ENCODE peak calls at places on chromosomes 13 and 19, in ten cellular contexts. G is left lung; R is fibroblast of lung; Z is brain microvascular endothelial cell; P is SJSA1; J is CD4-positive, alpha-beta memory T cell; L is CD8-positive, alpha-beta memory T cell; B is BJ; M is CD4-positive, CD25-positive, alpha-beta regulatory T cell; I is pancreas. O is an unnamed sample.

GRCh38 chr13:106491928-106492327 is 43.5 kb downstream of the EFNB2 start:
- DNase-seq in M (no peak), P (no peak), G (no peak), R (no peak), L (no peak), Z (no peak), I (no peak), J (no peak), B (no peak), O (no peak)

GRCh38 chr19:9883231-9883758 is 48.2 kb downstream of the PIN1 start:
- DNase-seq in R (no peak), L (no peak), M (no peak), J (no peak), I (no peak), B (no peak), P (no peak), G (no peak), Z (no peak), O (no peak)

GRCh38 chr13:111288276-111288675 is 32.2 kb upstream of the TEX29 start:
- DNase-seq in Z (no peak), P (no peak), G (no peak), L (no peak), M (no peak), R (no peak), B (no peak), J (no peak), I (no peak), O (no peak)

GRCh38 chr19:38653028-38653571 is 5.7 kb downstream of the ACTN4 start:
- DNase-seq in G (no peak), L (no peak), Z (no peak), I (peak; percentile 38), M (no peak), P (peak; percentile 39), R (peak; percentile 57), J (no peak), B (no peak), O (no peak)

GRCh38 chr13:109521719-109522118 is 264.7 kb downstream of the IRS2 start:
- DNase-seq in Z (no peak), L (no peak), R (no peak), J (no peak), B (no peak), M (no peak), I (no peak), P (no peak), G (no peak), O (no peak)

GRCh38 chr13:35690546-35690945 is 214.1 kb upstream of the MAB21L1 start:
- DNase-seq in P (no peak), Z (peak; percentile 14), I (no peak), J (no peak), R (peak; percentile 55), B (no peak), G (no peak), M (no peak), L (no peak), O (peak; percentile 44)

GRCh38 chr19:3039641-3040077 is 10.6 kb upstream of the TLE2 start:
- DNase-seq in I (peak; percentile 61), J (no peak), L (no peak), B (no peak), G (no peak), M (no peak), Z (no peak), P (no peak), R (no peak), O (no peak)

GRCh38 chr13:32941368-32941767 is 74.9 kb upstream of the KL start:
- DNase-seq in M (no peak), Z (peak; percentile 44), R (no peak), G (no peak), B (no peak), P (no peak), I (no peak), J (no peak), L (no peak), O (no peak)

GRCh38 chr19:34676697-34677385 is at the start of gene SCGB2B2:
- DNase-seq in J (peak; percentile 85), M (peak; percentile 94), R (no peak), L (no peak), Z (no peak), I (no peak), P (peak; percentile 97), B (no peak), G (no peak), O (no peak)

GRCh38 chr13:77042566-77043177 is 15.7 kb upstream of the FBXL3 start:
- DNase-seq in G (no peak), M (no peak), J (no peak), Z (no peak), P (peak; percentile 4), I (no peak), L (no peak), B (no peak), R (no peak), O (no peak)

GRCh38 chr13:111327701-111328100 is 7.3 kb downstream of the TEX29 start:
- DNase-seq in M (no peak), B (no peak), L (no peak), R (no peak), Z (no peak), P (no peak), I (no peak), G (no peak), J (no peak), O (no peak)

GRCh38 chr19:19485161-19485997 is 30.0 kb downstream of the TSSK6 start:
- DNase-seq in Z (peak; percentile 11), L (no peak), R (peak; percentile 65), P (no peak), G (no peak), I (no peak), B (no peak), J (no peak), M (no peak), O (no peak)

GRCh38 chr13:40194204-40194806 is 472.1 kb downstream of the FOXO1 start:
- DNase-seq in B (no peak), I (no peak), G (no peak), J (no peak), R (peak; percentile 20), P (no peak), M (no peak), Z (no peak), L (no peak), O (peak; percentile 26)

GRCh38 chr19:292281-292884 is 1.2 kb upstream of the PLPP2 start:
- DNase-seq in I (no peak), B (no peak), M (no peak), G (no peak), L (no peak), P (no peak), Z (no peak), R (no peak), J (no peak), O (no peak)

GRCh38 chr19:13053238-13053637 is 49.4 kb downstream of the LYL1 start:
- DNase-seq in R (peak; percentile 28), I (no peak), M (no peak), G (no peak), Z (no peak), L (no peak), P (no peak), J (no peak), B (no peak), O (no peak)

GRCh38 chr13:29706923-29707322 is 111.4 kb upstream of the SLC7A1 start:
- DNase-seq in P (no peak), J (no peak), I (no peak), M (no peak), B (no peak), L (no peak), R (no peak), G (no peak), Z (no peak), O (no peak)
- H3K27me3 ChIP-seq in P (no peaks in the 10 kb centered on the region), J (no peaks in the 10 kb centered on the region), I (no peaks in the 10 kb centered on the region), M (peaks cover 4% of the 10 kb centered on the region), B (no peaks in the 10 kb centered on the region), L (no peaks in the 10 kb centered on the region), R (peaks cover 5% of the 10 kb centered on the region), G (no peaks in the 10 kb centered on the region), Z (no peaks in the 10 kb centered on the region), O (no peaks in the 10 kb centered on the region)

DNA sequence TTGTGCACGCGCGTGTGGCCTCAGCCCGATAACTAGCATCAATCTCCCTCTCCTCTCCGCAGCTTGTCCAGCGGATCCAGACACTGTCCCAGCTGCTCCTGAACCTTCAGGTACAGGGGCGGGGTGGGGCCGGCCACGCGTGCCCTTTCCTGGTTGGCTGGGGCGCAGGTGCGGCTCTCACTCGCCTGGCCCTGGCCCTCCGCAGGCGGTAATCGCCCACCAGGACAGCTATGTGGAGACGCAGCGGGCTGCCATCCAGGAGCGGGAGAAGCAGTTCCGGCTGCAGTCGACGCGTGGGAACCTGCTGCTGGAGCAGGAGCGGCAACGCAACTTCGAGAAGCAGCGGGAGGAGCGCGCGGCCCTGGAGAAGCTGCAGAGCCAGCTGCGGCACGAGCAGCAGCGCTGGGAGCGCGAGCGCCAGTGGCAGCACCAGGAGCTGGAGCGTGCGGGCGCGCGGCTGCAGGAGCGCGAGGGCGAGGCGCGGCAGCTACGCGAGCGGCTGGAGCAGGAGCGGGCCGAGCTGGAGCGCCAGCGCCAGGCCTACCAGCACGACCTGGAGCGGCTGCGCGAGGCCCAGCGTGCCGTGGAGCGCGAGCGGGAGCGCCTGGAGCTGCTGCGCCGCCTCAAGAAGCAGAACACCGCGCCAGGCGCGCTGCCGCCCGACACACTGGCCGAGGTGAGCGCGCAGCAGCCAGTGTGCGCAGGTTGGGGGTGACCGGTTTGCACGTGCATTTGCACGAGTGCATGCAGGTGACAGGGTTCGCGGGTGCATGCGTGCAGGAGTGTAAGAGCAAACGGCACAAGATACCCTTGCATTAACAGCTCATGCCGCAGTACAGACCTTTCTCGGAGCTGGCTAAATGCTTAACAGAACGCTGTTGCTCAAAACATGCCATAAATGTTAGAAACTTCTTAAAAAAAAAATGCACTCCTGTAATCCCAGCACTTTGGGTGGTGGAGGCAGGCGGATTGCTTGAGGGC is 21.5 kb downstream of the PEX11G start:
- DNase-seq in M (no peak), R (no peak), J (no peak), L (no peak), I (no peak), G (no peak), B (no peak), P (no peak), Z (no peak), O (no peak)
- H3K36me3 ChIP-seq in M (peaks cover 91% of the 10 kb centered on the region), R (peaks cover 4% of the 10 kb centered on the region), J (peaks cover 84% of the 10 kb centered on the region), L (peaks cover 70% of the 10 kb centered on the region), I (peaks cover 27% of the 10 kb centered on the region), G (peaks cover 100% of the 10 kb centered on the region), B (peaks cover 40% of the 10 kb centered on the region), P (peaks cover 36% of the 10 kb centered on the region), Z (peaks cover 40% of the 10 kb centered on the region), O (peaks cover 52% of the 10 kb centered on the region)

DNA sequence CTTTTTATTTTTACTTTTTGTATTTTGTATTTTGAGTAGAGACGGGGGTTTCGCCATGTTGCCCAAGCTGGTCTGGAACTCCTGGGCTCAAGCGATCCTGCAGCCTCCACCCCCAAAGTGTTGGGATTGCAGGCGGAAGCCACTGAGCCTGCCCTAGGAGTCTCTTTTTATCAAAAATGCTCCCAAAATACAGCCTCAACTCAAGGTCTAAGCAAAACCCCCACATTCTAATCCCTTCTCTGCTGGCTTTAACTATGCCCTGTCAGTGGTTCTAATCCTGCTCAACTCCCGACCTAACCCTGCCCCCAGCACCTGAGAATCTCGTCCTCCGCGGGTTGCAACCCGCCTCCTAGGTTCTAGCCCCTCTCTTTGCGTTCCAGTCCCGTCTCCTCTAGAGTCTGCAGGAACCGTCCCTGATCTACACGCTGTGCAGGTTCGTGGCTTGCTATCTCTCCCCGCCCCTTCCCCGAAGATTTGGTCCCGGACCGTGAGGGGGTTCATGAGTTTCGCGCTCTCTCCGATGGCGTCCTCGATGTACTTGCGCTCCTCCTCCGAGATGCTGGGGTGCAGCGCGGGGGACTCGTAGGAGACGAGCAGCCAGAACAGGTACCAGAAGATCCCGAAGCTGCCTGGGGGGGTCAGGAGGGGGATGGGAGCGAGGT is 8.0 kb downstream of the SLC17A7 start:
- DNase-seq in P (no peak), B (no peak), G (no peak), M (no peak), R (no peak), Z (no peak), L (no peak), J (no peak), I (no peak), O (no peak)
- H3K27me3 ChIP-seq in P (peaks cover 80% of the 10 kb centered on the region), B (peaks cover 59% of the 10 kb centered on the region), G (peaks cover 77% of the 10 kb centered on the region), M (peaks cover 33% of the 10 kb centered on the region), R (peaks cover 77% of the 10 kb centered on the region), Z (peaks cover 78% of the 10 kb centered on the region), L (peaks cover 83% of the 10 kb centered on the region), J (peaks cover 57% of the 10 kb centered on the region), I (peaks cover 40% of the 10 kb centered on the region), O (peaks cover 56% of the 10 kb centered on the region)

GRCh38 chr19:17340871-17341357 is 3.6 kb downstream of the GTPBP3 start:
- DNase-seq in B (no peak), P (no peak), I (no peak), Z (no peak), R (no peak), M (no peak), G (no peak), L (no peak), J (no peak), O (no peak)
- H3K36me3 ChIP-seq in B (peaks cover 2% of the 10 kb centered on the region), P (peaks cover 9% of the 10 kb centered on the region), I (no peaks in the 10 kb centered on the region), Z (no peaks in the 10 kb centered on the region), R (peaks cover 3% of the 10 kb centered on the region), M (no peaks in the 10 kb centered on the region), G (peaks cover 8% of the 10 kb centered on the region), L (no peaks in the 10 kb centered on the region), J (no peaks in the 10 kb centered on the region), O (peaks cover 14% of the 10 kb centered on the region)

O was measured in MG63.